ENCODE peak calls at places on chromosomes 12 and 14, in ten cellular contexts. H is spleen; G is cardiac muscle cell; R is mammary epithelial cell; W is CD8-positive, alpha-beta memory T cell; A is upper lobe of left lung; Y is H7; V is heart right ventricle; U is mesendoderm; K is foreskin keratinocyte. J is an unnamed sample.

GRCh38 chr12:11508699-11509098 is 113.3 kb upstream of the PRB2 start:
- DNase-seq in H (no peak), G (peak; percentile 28), R (peak; percentile 8), W (no peak), A (no peak), Y (no peak), V (no peak), U (peak; percentile 67), K (peak; percentile 30), J (no peak)

GRCh38 chr12:71426648-71427047 is 12.9 kb upstream of the LGR5 start:
- DNase-seq in H (no peak), G (peak; percentile 38), R (peak; percentile 10), W (no peak), A (no peak), Y (no peak), V (no peak), U (no peak), K (no peak), J (no peak)

GRCh38 chr12:47755655-47756562 is 2.8 kb downstream of the RAPGEF3 start:
- DNase-seq in H (peak; percentile 67), G (no peak), R (no peak), W (no peak), A (no peak), Y (no peak), V (no peak), U (no peak), K (no peak), J (no peak)

GRCh38 chr14:64848239-64848638 is 31.5 kb downstream of the SPTB start:
- DNase-seq in H (no peak), G (no peak), R (no peak), W (no peak), A (no peak), Y (no peak), V (no peak), U (no peak), K (no peak), J (no peak)

GRCh38 chr14:39474416-39474911 is 42.2 kb upstream of the FBXO33 start:
- DNase-seq in H (no peak), G (no peak), R (no peak), W (no peak), A (no peak), Y (no peak), V (no peak), U (no peak), K (no peak), J (no peak)

GRCh38 chr14:61342486-61342885 is 21.1 kb downstream of the PRKCH start:
- DNase-seq in H (peak; percentile 81), G (no peak), R (no peak), W (peak; percentile 94), A (no peak), Y (no peak), V (no peak), U (no peak), K (no peak), J (no peak)

GRCh38 chr12:32765906-32766305 is 10.2 kb upstream of the YARS2 start:
- DNase-seq in H (no peak), G (peak; percentile 35), R (no peak), W (no peak), A (no peak), Y (no peak), V (no peak), U (no peak), K (no peak), J (no peak)

GRCh38 chr12:182381-182883 is 31.5 kb downstream of the SLC6A12 start:
- DNase-seq in H (peak; percentile 58), G (peak; percentile 51), R (peak; percentile 55), W (no peak), A (no peak), Y (peak; percentile 59), V (peak; percentile 63), U (no peak), K (peak; percentile 61), J (no peak)

GRCh38 chr14:39243831-39244230 is 10.1 kb downstream of the MIA2 start:
- DNase-seq in H (no peak), G (no peak), R (no peak), W (no peak), A (no peak), Y (no peak), V (no peak), U (no peak), K (peak; percentile 29), J (no peak)

GRCh38 chr12:38601970-38602369 is 285.4 kb downstream of the ALG10B start:
- DNase-seq in H (no peak), G (no peak), R (no peak), W (no peak), A (no peak), Y (no peak), V (no peak), U (no peak), K (no peak), J (no peak)

GRCh38 chr14:101716077-101716950 is 45.2 kb upstream of the PPP2R5C start:
- DNase-seq in H (peak; percentile 68), G (no peak), R (no peak), W (no peak), A (peak; percentile 59), Y (peak; percentile 32), V (no peak), U (no peak), K (no peak), J (no peak)

GRCh38 chr12:46608431-46609280 is 217.1 kb downstream of the SLC38A4 start:
- DNase-seq in H (no peak), G (peak; percentile 53), R (peak; percentile 35), W (no peak), A (no peak), Y (no peak), V (no peak), U (no peak), K (peak; percentile 28), J (no peak)

GRCh38 chr12:131245564-131246355 is 292.1 kb downstream of the ADGRD1 start:
- DNase-seq in H (peak; percentile 73), G (no peak), R (no peak), W (peak; percentile 26), A (peak; percentile 42), Y (no peak), V (no peak), U (no peak), K (no peak), J (no peak)

GRCh38 chr12:131239384-131240094 is 285.8 kb downstream of the ADGRD1 start:
- DNase-seq in H (no peak), G (no peak), R (no peak), W (no peak), A (no peak), Y (no peak), V (no peak), U (no peak), K (no peak), J (no peak)

DNA sequence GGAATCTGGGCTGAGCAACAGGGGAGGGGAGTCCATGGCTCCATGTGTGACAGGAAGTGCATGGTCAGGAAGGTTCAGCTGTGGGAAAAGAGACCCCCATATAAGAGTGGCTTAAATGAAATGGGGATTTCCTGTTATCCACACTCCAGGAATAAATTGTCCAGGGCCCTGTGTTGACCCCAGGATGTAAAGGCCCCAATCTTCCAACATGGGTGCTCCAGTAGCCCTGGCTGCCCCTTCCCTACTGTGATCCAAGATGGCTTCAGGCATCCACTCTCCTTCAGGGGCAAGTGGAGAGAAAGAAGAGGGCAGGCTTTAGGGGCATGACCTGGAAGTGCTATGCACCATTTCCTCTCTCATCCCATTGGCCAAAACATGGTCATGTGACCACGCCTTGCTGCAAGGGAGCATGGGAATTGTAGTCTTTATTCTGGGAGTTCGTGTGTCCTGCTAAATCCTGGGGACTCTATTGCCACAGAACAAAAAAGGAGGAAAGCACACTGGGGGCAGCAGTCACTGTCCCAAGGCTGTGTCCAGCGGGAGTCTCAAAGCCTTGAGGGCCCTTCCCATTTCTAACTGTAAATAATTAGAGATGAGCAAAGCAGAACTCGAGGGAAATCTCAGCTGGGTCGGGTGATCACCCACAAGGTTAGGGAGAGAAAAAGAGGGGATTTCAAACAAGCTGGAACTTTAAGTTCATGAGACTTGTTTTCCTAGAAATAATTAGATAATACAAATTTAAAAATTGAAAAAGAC is 289.2 kb downstream of the ADGRD1 start:
- DNase-seq in H (peak; percentile 29), G (no peak), R (no peak), W (no peak), A (no peak), Y (peak; percentile 84), V (no peak), U (peak; percentile 88), K (no peak), J (no peak)
- H3K27me3 ChIP-seq in H (peaks cover 12% of the 10 kb centered on the region), G (no peaks in the 10 kb centered on the region), R (no peaks in the 10 kb centered on the region), W (no peaks in the 10 kb centered on the region), A (no peaks in the 10 kb centered on the region), Y (peaks cover 1% of the 10 kb centered on the region), V (no peaks in the 10 kb centered on the region), U (no peaks in the 10 kb centered on the region), K (no peaks in the 10 kb centered on the region), J (no peaks in the 10 kb centered on the region)

GRCh38 chr12:132595183-132595582 is 15.2 kb downstream of the LRCOL1 start:
- DNase-seq in H (no peak), G (no peak), R (no peak), W (peak; percentile 15), A (no peak), Y (no peak), V (no peak), U (no peak), K (no peak), J (no peak)

GRCh38 chr12:132600048-132601032 is 10.0 kb downstream of the LRCOL1 start:
- DNase-seq in H (peak; percentile 86), G (peak; percentile 79), R (peak; percentile 53), W (peak; percentile 44), A (peak; percentile 85), Y (peak; percentile 94), V (peak; percentile 76), U (peak; percentile 73), K (peak; percentile 39), J (peak; percentile 81)

GRCh38 chr12:132593938-132594358 is 16.4 kb downstream of the LRCOL1 start:
- DNase-seq in H (peak; percentile 88), G (peak; percentile 81), R (peak; percentile 78), W (no peak), A (peak; percentile 82), Y (peak; percentile 95), V (peak; percentile 91), U (peak; percentile 94), K (peak; percentile 81), J (peak; percentile 80)

GRCh38 chr12:132596016-132596415 is 14.4 kb downstream of the LRCOL1 start:
- DNase-seq in H (no peak), G (peak; percentile 69), R (no peak), W (peak; percentile 19), A (peak; percentile 73), Y (peak; percentile 40), V (no peak), U (peak; percentile 80), K (no peak), J (no peak)

GRCh38 chr12:132597333-132598283 is 12.8 kb downstream of the LRCOL1 start:
- DNase-seq in H (peak; percentile 82), G (peak; percentile 87), R (peak; percentile 16), W (peak; percentile 35), A (peak; percentile 83), Y (peak; percentile 52), V (peak; percentile 62), U (peak; percentile 74), K (no peak), J (no peak)
- H3K27me3 ChIP-seq in H (peaks cover 25% of the 10 kb centered on the region), G (peaks cover 32% of the 10 kb centered on the region), R (no peaks in the 10 kb centered on the region), W (peaks cover 4% of the 10 kb centered on the region), A (peaks cover 6% of the 10 kb centered on the region), Y (peaks cover 38% of the 10 kb centered on the region), V (no peaks in the 10 kb centered on the region), U (no peaks in the 10 kb centered on the region), K (peaks cover 51% of the 10 kb centered on the region), J (no peaks in the 10 kb centered on the region)

GRCh38 chr14:76350671-76351070 is 25.3 kb upstream of the ESRRB start:
- DNase-seq in H (peak; percentile 27), G (no peak), R (no peak), W (no peak), A (no peak), Y (no peak), V (no peak), U (no peak), K (no peak), J (no peak)
- H3K27me3 ChIP-seq in H (peaks cover 12% of the 10 kb centered on the region), G (peaks cover 30% of the 10 kb centered on the region), R (no peaks in the 10 kb centered on the region), W (no peaks in the 10 kb centered on the region), A (no peaks in the 10 kb centered on the region), Y (peaks cover 5% of the 10 kb centered on the region), V (no peaks in the 10 kb centered on the region), U (no peaks in the 10 kb centered on the region), K (peaks cover 23% of the 10 kb centered on the region), J (no peaks in the 10 kb centered on the region)

GRCh38 chr12:16056910-16057309 is 145.8 kb downstream of the DERA start:
- DNase-seq in H (no peak), G (no peak), R (no peak), W (no peak), A (no peak), Y (no peak), V (no peak), U (no peak), K (no peak), J (no peak)
- H3K27me3 ChIP-seq in H (no peaks in the 10 kb centered on the region), G (no peaks in the 10 kb centered on the region), R (no peaks in the 10 kb centered on the region), W (no peaks in the 10 kb centered on the region), A (no peaks in the 10 kb centered on the region), Y (no peaks in the 10 kb centered on the region), V (no peaks in the 10 kb centered on the region), U (no peaks in the 10 kb centered on the region), K (no peaks in the 10 kb centered on the region), J (no peaks in the 10 kb centered on the region)

J was measured in right lobe of liver.